ENCODE peak calls at places on chromosomes 7 and 10, in six cellular contexts. One of them, this sample, is unnamed.

GRCh38 chr7:20454202-20454601 is 123.5 kb downstream of the ITGB8 start:
- DNase-seq in PC-9: peak; percentile 34
- DNase-seq in mucosa of descending colon: no peak
- DNase-seq in tibial artery: no peak
- DNase-seq in CD8-positive, alpha-beta T cell: no peak
- DNase-seq in right cardiac atrium: no peak
- DNase-seq in this sample: no peak

GRCh38 chr7:16422917-16423316 is 1.6 kb upstream of the CRPPA start:
- DNase-seq in PC-9: no peak
- DNase-seq in mucosa of descending colon: no peak
- DNase-seq in tibial artery: no peak
- DNase-seq in CD8-positive, alpha-beta T cell: no peak
- DNase-seq in right cardiac atrium: no peak
- DNase-seq in this sample: no peak

GRCh38 chr10:96880575-96880974 is 48.5 kb downstream of the LCOR start:
- DNase-seq in PC-9: no peak
- DNase-seq in mucosa of descending colon: no peak
- DNase-seq in tibial artery: no peak
- DNase-seq in CD8-positive, alpha-beta T cell: no peak
- DNase-seq in right cardiac atrium: no peak
- DNase-seq in this sample: no peak

GRCh38 chr10:121696854-121697253 is 98.6 kb upstream of the FGFR2 start:
- DNase-seq in PC-9: no peak
- DNase-seq in mucosa of descending colon: no peak
- DNase-seq in tibial artery: no peak
- DNase-seq in CD8-positive, alpha-beta T cell: no peak
- DNase-seq in right cardiac atrium: no peak
- DNase-seq in this sample: peak; percentile 84

GRCh38 chr7:22781230-22781711 is 41.4 kb downstream of the TOMM7 start:
- DNase-seq in PC-9: no peak
- DNase-seq in mucosa of descending colon: no peak
- DNase-seq in tibial artery: no peak
- DNase-seq in CD8-positive, alpha-beta T cell: no peak
- DNase-seq in right cardiac atrium: no peak
- DNase-seq in this sample: no peak

GRCh38 chr10:5509691-5510090 is 10.3 kb upstream of the CALML5 start:
- DNase-seq in PC-9: no peak
- DNase-seq in mucosa of descending colon: no peak
- DNase-seq in tibial artery: peak; percentile 21
- DNase-seq in CD8-positive, alpha-beta T cell: no peak
- DNase-seq in right cardiac atrium: peak; percentile 3
- DNase-seq in this sample: no peak

GRCh38 chr10:4780097-4780496 is 45.9 kb upstream of the AKR1E2 start:
- DNase-seq in PC-9: no peak
- DNase-seq in mucosa of descending colon: no peak
- DNase-seq in tibial artery: no peak
- DNase-seq in CD8-positive, alpha-beta T cell: no peak
- DNase-seq in right cardiac atrium: no peak
- DNase-seq in this sample: no peak

GRCh38 chr7:17971392-17971791 is 31.1 kb upstream of the SNX13 start:
- DNase-seq in PC-9: peak; percentile 31
- DNase-seq in mucosa of descending colon: no peak
- DNase-seq in tibial artery: no peak
- DNase-seq in CD8-positive, alpha-beta T cell: no peak
- DNase-seq in right cardiac atrium: no peak
- DNase-seq in this sample: no peak

GRCh38 chr7:29991937-29992336 is 2.3 kb upstream of the SCRN1 start:
- DNase-seq in PC-9: no peak
- DNase-seq in mucosa of descending colon: no peak
- DNase-seq in tibial artery: no peak
- DNase-seq in CD8-positive, alpha-beta T cell: no peak
- DNase-seq in right cardiac atrium: no peak
- DNase-seq in this sample: no peak

GRCh38 chr10:98929709-98930108 is 305.9 kb downstream of the HPSE2 start:
- DNase-seq in PC-9: no peak
- DNase-seq in mucosa of descending colon: no peak
- DNase-seq in tibial artery: no peak
- DNase-seq in CD8-positive, alpha-beta T cell: no peak
- DNase-seq in right cardiac atrium: no peak
- DNase-seq in this sample: no peak

GRCh38 chr7:143460585-143460984 is 17.1 kb upstream of the TAS2R41 start:
- DNase-seq in PC-9: no peak
- DNase-seq in mucosa of descending colon: no peak
- DNase-seq in tibial artery: no peak
- DNase-seq in CD8-positive, alpha-beta T cell: no peak
- DNase-seq in right cardiac atrium: no peak
- DNase-seq in this sample: no peak

GRCh38 chr10:43264987-43265798 is 1.7 kb downstream of the RASGEF1A start:
- DNase-seq in PC-9: no peak
- DNase-seq in mucosa of descending colon: no peak
- DNase-seq in tibial artery: no peak
- DNase-seq in CD8-positive, alpha-beta T cell: no peak
- DNase-seq in right cardiac atrium: no peak
- DNase-seq in this sample: no peak

GRCh38 chr10:16520900-16521299 is 779 bp downstream of the C1QL3 start:
- DNase-seq in PC-9: no peak
- DNase-seq in mucosa of descending colon: peak; percentile 45
- DNase-seq in tibial artery: no peak
- DNase-seq in CD8-positive, alpha-beta T cell: no peak
- DNase-seq in right cardiac atrium: peak; percentile 27
- DNase-seq in this sample: peak; percentile 56

GRCh38 chr10:82377608-82378007 is 502.6 kb downstream of the NRG3 start:
- DNase-seq in PC-9: no peak
- DNase-seq in mucosa of descending colon: no peak
- DNase-seq in tibial artery: no peak
- DNase-seq in CD8-positive, alpha-beta T cell: no peak
- DNase-seq in right cardiac atrium: peak; percentile 25
- DNase-seq in this sample: no peak

GRCh38 chr10:5533098-5533731 is 8.5 kb downstream of the CALML3 start:
- DNase-seq in PC-9: no peak
- DNase-seq in mucosa of descending colon: no peak
- DNase-seq in tibial artery: peak; percentile 65
- DNase-seq in CD8-positive, alpha-beta T cell: no peak
- DNase-seq in right cardiac atrium: no peak
- DNase-seq in this sample: no peak

GRCh38 chr10:104056619-104057273 is 28.9 kb downstream of the COL17A1 start:
- DNase-seq in PC-9: no peak
- DNase-seq in mucosa of descending colon: no peak
- DNase-seq in tibial artery: no peak
- DNase-seq in CD8-positive, alpha-beta T cell: no peak
- DNase-seq in right cardiac atrium: no peak
- DNase-seq in this sample: no peak

GRCh38 chr10:104057717-104058116 is 28.0 kb downstream of the COL17A1 start:
- DNase-seq in PC-9: no peak
- DNase-seq in mucosa of descending colon: no peak
- DNase-seq in tibial artery: no peak
- DNase-seq in CD8-positive, alpha-beta T cell: no peak
- DNase-seq in right cardiac atrium: no peak
- DNase-seq in this sample: no peak

GRCh38 chr10:104054430-104054829 is 31.2 kb downstream of the COL17A1 start:
- DNase-seq in PC-9: no peak
- DNase-seq in mucosa of descending colon: no peak
- DNase-seq in tibial artery: no peak
- DNase-seq in CD8-positive, alpha-beta T cell: no peak
- DNase-seq in right cardiac atrium: no peak
- DNase-seq in this sample: no peak

GRCh38 chr10:104049497-104050250 is 36.0 kb downstream of the COL17A1 start:
- DNase-seq in PC-9: peak; percentile 70
- DNase-seq in mucosa of descending colon: no peak
- DNase-seq in tibial artery: no peak
- DNase-seq in CD8-positive, alpha-beta T cell: no peak
- DNase-seq in right cardiac atrium: no peak
- DNase-seq in this sample: no peak

GRCh38 chr10:104052351-104052885 is 33.3 kb downstream of the COL17A1 start:
- DNase-seq in PC-9: no peak
- DNase-seq in mucosa of descending colon: peak; percentile 86
- DNase-seq in tibial artery: no peak
- DNase-seq in CD8-positive, alpha-beta T cell: no peak
- DNase-seq in right cardiac atrium: no peak
- DNase-seq in this sample: no peak
- H3K4me1 ChIP-seq in PC-9: peaks cover 32% of the 10 kb centered on the region
- H3K4me1 ChIP-seq in mucosa of descending colon: peaks cover 30% of the 10 kb centered on the region
- H3K4me1 ChIP-seq in tibial artery: no peaks in the 10 kb centered on the region
- H3K4me1 ChIP-seq in CD8-positive, alpha-beta T cell: no peaks in the 10 kb centered on the region
- H3K4me1 ChIP-seq in right cardiac atrium: no peaks in the 10 kb centered on the region
- H3K4me1 ChIP-seq in this sample: no peaks in the 10 kb centered on the region

DNA sequence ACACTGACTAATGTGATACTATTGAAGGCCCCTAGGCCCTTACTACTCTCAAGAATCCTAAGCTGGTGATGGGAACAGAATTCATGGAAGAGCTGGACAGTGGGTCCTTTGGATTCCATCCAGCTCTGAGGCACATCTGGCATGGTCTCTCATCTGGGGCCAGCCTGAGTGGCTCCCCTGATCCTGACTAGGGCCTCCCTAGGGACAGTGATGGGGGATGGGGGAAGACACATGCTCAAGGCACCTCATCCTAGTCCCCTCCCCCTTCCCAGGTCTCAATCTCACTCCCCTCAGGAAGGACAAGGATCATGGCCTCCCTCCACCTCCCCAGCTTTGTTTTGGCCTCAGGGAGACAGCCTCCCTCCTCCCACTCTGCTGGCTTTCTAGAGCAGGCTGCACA is 1.8 kb downstream of the KCNIP2 start:
- DNase-seq in PC-9: no peak
- DNase-seq in mucosa of descending colon: no peak
- DNase-seq in tibial artery: no peak
- DNase-seq in CD8-positive, alpha-beta T cell: no peak
- DNase-seq in right cardiac atrium: no peak
- DNase-seq in this sample: no peak
- H3K4me1 ChIP-seq in PC-9: no peaks in the 10 kb centered on the region
- H3K4me1 ChIP-seq in mucosa of descending colon: peaks cover 12% of the 10 kb centered on the region
- H3K4me1 ChIP-seq in tibial artery: peaks cover 32% of the 10 kb centered on the region
- H3K4me1 ChIP-seq in CD8-positive, alpha-beta T cell: peaks cover 33% of the 10 kb centered on the region
- H3K4me1 ChIP-seq in right cardiac atrium: no peaks in the 10 kb centered on the region
- H3K4me1 ChIP-seq in this sample: peaks cover 32% of the 10 kb centered on the region

DNA sequence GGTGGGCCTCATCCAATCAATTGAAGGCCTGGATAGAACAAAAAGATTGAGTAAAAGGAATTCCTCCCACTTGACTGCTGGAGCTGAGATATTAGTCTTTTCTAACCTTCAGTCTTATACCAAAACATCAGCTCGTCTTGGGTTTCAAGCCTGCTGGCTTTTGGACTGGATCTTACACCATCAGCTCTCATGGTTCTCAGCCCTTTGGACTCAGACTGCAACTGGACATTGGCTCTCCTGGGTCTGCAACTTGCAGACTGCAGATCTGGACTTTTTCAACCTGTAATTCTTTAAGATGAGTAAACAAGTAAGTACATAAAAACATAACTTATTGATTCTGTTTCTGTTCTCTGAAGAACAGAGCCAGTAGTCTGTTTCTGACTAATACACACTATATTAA is 73.7 kb downstream of the PPP1R3C start:
- DNase-seq in PC-9: no peak
- DNase-seq in mucosa of descending colon: no peak
- DNase-seq in tibial artery: no peak
- DNase-seq in CD8-positive, alpha-beta T cell: no peak
- DNase-seq in right cardiac atrium: no peak
- DNase-seq in this sample: no peak
- H3K4me1 ChIP-seq in PC-9: no peaks in the 10 kb centered on the region
- H3K4me1 ChIP-seq in mucosa of descending colon: peaks cover 18% of the 10 kb centered on the region
- H3K4me1 ChIP-seq in tibial artery: peaks cover 34% of the 10 kb centered on the region
- H3K4me1 ChIP-seq in CD8-positive, alpha-beta T cell: no peaks in the 10 kb centered on the region
- H3K4me1 ChIP-seq in right cardiac atrium: peaks cover 2% of the 10 kb centered on the region
- H3K4me1 ChIP-seq in this sample: no peaks in the 10 kb centered on the region

GRCh38 chr10:72332423-72333110 is 22.2 kb downstream of the DNAJB12 start:
- DNase-seq in PC-9: no peak
- DNase-seq in mucosa of descending colon: no peak
- DNase-seq in tibial artery: no peak
- DNase-seq in CD8-positive, alpha-beta T cell: no peak
- DNase-seq in right cardiac atrium: no peak
- DNase-seq in this sample: no peak
- H3K4me1 ChIP-seq in PC-9: peaks cover 62% of the 10 kb centered on the region
- H3K4me1 ChIP-seq in mucosa of descending colon: peaks cover 42% of the 10 kb centered on the region
- H3K4me1 ChIP-seq in tibial artery: peaks cover 96% of the 10 kb centered on the region
- H3K4me1 ChIP-seq in CD8-positive, alpha-beta T cell: peaks cover 91% of the 10 kb centered on the region
- H3K4me1 ChIP-seq in right cardiac atrium: peaks cover 45% of the 10 kb centered on the region
- H3K4me1 ChIP-seq in this sample: peaks cover 93% of the 10 kb centered on the region

GRCh38 chr10:21095073-21095472 is 198.0 kb upstream of the NEBL start:
- DNase-seq in PC-9: no peak
- DNase-seq in mucosa of descending colon: no peak
- DNase-seq in tibial artery: no peak
- DNase-seq in CD8-positive, alpha-beta T cell: no peak
- DNase-seq in right cardiac atrium: no peak
- DNase-seq in this sample: no peak
- H3K4me1 ChIP-seq in PC-9: peaks cover 18% of the 10 kb centered on the region
- H3K4me1 ChIP-seq in mucosa of descending colon: no peaks in the 10 kb centered on the region
- H3K4me1 ChIP-seq in tibial artery: no peaks in the 10 kb centered on the region
- H3K4me1 ChIP-seq in CD8-positive, alpha-beta T cell: no peaks in the 10 kb centered on the region
- H3K4me1 ChIP-seq in right cardiac atrium: peaks cover 3% of the 10 kb centered on the region
- H3K4me1 ChIP-seq in this sample: no peaks in the 10 kb centered on the region

GRCh38 chr7:107381453-107381852 is 88.4 kb upstream of the GPR22 start:
- DNase-seq in PC-9: no peak
- DNase-seq in mucosa of descending colon: no peak
- DNase-seq in tibial artery: no peak
- DNase-seq in CD8-positive, alpha-beta T cell: no peak
- DNase-seq in right cardiac atrium: no peak
- DNase-seq in this sample: no peak
- H3K4me1 ChIP-seq in PC-9: no peaks in the 10 kb centered on the region
- H3K4me1 ChIP-seq in mucosa of descending colon: no peaks in the 10 kb centered on the region
- H3K4me1 ChIP-seq in tibial artery: peaks cover 5% of the 10 kb centered on the region
- H3K4me1 ChIP-seq in CD8-positive, alpha-beta T cell: no peaks in the 10 kb centered on the region
- H3K4me1 ChIP-seq in right cardiac atrium: no peaks in the 10 kb centered on the region
- H3K4me1 ChIP-seq in this sample: no peaks in the 10 kb centered on the region

This sample was measured in Karpas-422.